ENCODE peak calls at places on chromosomes 11 and 22, in eight cellular contexts. R, Q, P, C, F, Y, N and H are unnamed samples.

GRCh38 chr11:65182258-65183170 is 786 bp downstream of the CAPN1 start:
- DNase-seq in R (no peak), P (peak), N (peak), C (no peak), F (peak), Q (no peak), Y (no peak), H (peak)

GRCh38 chr11:83569134-83569805 is 283.1 kb upstream of the CCDC90B start:
- DNase-seq in R (no peak), N (no peak), F (no peak), Q (no peak), P (no peak), C (no peak), Y (no peak), H (no peak)

GRCh38 chr22:38953577-38954413 is 3.6 kb upstream of the APOBEC3A start:
- DNase-seq in C (peak), F (peak), P (no peak), N (no peak), R (no peak), Q (no peak), Y (no peak), H (peak)

GRCh38 chr22:42418811-42419243 is 13.4 kb downstream of the NFAM1 start:
- DNase-seq in R (no peak), N (peak), F (no peak), P (no peak), Q (no peak), Y (no peak), C (no peak), H (peak)

GRCh38 chr22:25930710-25931353 is 188.8 kb downstream of the MYO18B start:
- DNase-seq in C (no peak), F (no peak), P (no peak), Q (peak), Y (no peak), R (no peak), N (peak), H (no peak)

GRCh38 chr22:19871845-19872778 is 17.4 kb upstream of the GNB1L start:
- DNase-seq in R (no peak), F (no peak), P (no peak), Q (no peak), N (no peak), C (no peak), Y (peak), H (no peak)

GRCh38 chr11:8913961-8914660 is 3.1 kb downstream of the AKIP1 start:
- DNase-seq in C (peak), Y (no peak), P (peak), R (no peak), N (peak), F (peak), Q (peak), H (peak)

GRCh38 chr11:1233351-1234053 is 10.6 kb downstream of the MUC5B start:
- DNase-seq in Q (peak), Y (no peak), R (no peak), F (no peak), P (no peak), C (no peak), N (peak), H (no peak)

GRCh38 chr11:17250561-17251350 is 25.8 kb upstream of the NUCB2 start:
- DNase-seq in Q (no peak), F (peak), N (no peak), Y (no peak), C (no peak), R (no peak), P (peak), H (no peak)

GRCh38 chr11:82874646-82875523 is 25.3 kb downstream of the PRCP start:
- DNase-seq in C (no peak), Q (no peak), N (no peak), R (no peak), P (no peak), Y (no peak), F (no peak), H (no peak)

GRCh38 chr22:44085743-44086741 is 61.9 kb downstream of the PARVB start:
- DNase-seq in R (no peak), F (peak), P (peak), Y (no peak), Q (peak), N (peak), C (peak), H (peak)

GRCh38 chr11:133947298-133947905 is 9.4 kb downstream of the IGSF9B start:
- DNase-seq in F (peak), Y (no peak), P (peak), N (peak), Q (peak), C (peak), R (peak), H (peak)

GRCh38 chr11:124760806-124761205 is 1.3 kb downstream of the ESAM start:
- DNase-seq in P (no peak), R (no peak), F (no peak), N (no peak), Q (no peak), C (no peak), Y (no peak), H (no peak)

GRCh38 chr11:68009391-68010000 is 631 bp upstream of the ALDH3B1 start:
- DNase-seq in P (peak), Q (peak), Y (no peak), F (peak), N (peak), R (no peak), C (peak), H (peak)

GRCh38 chr11:72741429-72741833 is 10.8 kb downstream of the ARAP1 start:
- DNase-seq in R (no peak), Y (no peak), C (no peak), N (no peak), Q (no peak), F (peak), P (no peak), H (peak)

GRCh38 chr11:2190670-2191471 is 19.3 kb upstream of the TH start:
- DNase-seq in Q (peak), R (no peak), P (no peak), Y (no peak), N (peak), F (no peak), C (no peak), H (no peak)

GRCh38 chr11:43376594-43376993 is 17.9 kb downstream of the TTC17 start:
- DNase-seq in C (no peak), R (no peak), N (no peak), Q (no peak), P (peak), F (peak), Y (no peak), H (peak)